ENCODE peak calls at places on chromosomes 12 and 14, in eight cellular contexts. U, Z, B, A, H, K, V and T are unnamed samples.

GRCh38 chr14:74913986-74914573 is 9.0 kb downstream of the RPS6KL1 start:
- DNase-seq in U (peak; percentile 78), Z (peak; percentile 64), B (peak; percentile 90), A (peak; percentile 73), H (peak; percentile 33), K (peak; percentile 62), V (peak; percentile 77), T (peak; percentile 60)

GRCh38 chr14:68794130-68794855 is 1.4 kb upstream of the ZFP36L1 start:
- DNase-seq in U (peak; percentile 92), Z (peak; percentile 86), B (peak; percentile 89), A (no peak), H (no peak), K (peak; percentile 85), V (peak; percentile 95), T (peak; percentile 90)

GRCh38 chr14:74239848-74240793 is 872 bp downstream of the VSX2 start:
- DNase-seq in U (no peak), Z (no peak), B (no peak), A (no peak), H (no peak), K (no peak), V (no peak), T (no peak)

GRCh38 chr14:68842298-68842697 is 49.4 kb upstream of the ZFP36L1 start:
- DNase-seq in U (no peak), Z (no peak), B (no peak), A (no peak), H (no peak), K (no peak), V (peak; percentile 28), T (no peak)

GRCh38 chr12:49627752-49628360 is 4.5 kb downstream of the PRPF40B start:
- DNase-seq in U (no peak), Z (no peak), B (no peak), A (no peak), H (no peak), K (no peak), V (peak; percentile 49), T (no peak)

GRCh38 chr12:3842517-3842916 is 30.7 kb downstream of the PARP11 start:
- DNase-seq in U (no peak), Z (no peak), B (no peak), A (no peak), H (no peak), K (no peak), V (no peak), T (no peak)

GRCh38 chr12:51848843-51849735 is 571 bp upstream of the FIGNL2 start:
- DNase-seq in U (peak; percentile 32), Z (no peak), B (no peak), A (no peak), H (peak; percentile 74), K (no peak), V (no peak), T (no peak)

GRCh38 chr12:4307593-4308333 is 13.2 kb upstream of the TIGAR start:
- DNase-seq in U (peak; percentile 75), Z (peak; percentile 77), B (peak; percentile 59), A (peak; percentile 93), H (peak; percentile 67), K (peak; percentile 80), V (peak; percentile 79), T (no peak)

GRCh38 chr14:63564318-63564717 is 21.1 kb upstream of the PPP2R5E start:
- DNase-seq in U (peak; percentile 35), Z (no peak), B (no peak), A (no peak), H (no peak), K (peak; percentile 35), V (no peak), T (no peak)

GRCh38 chr12:109764776-109765492 is 51.3 kb downstream of the FAM222A start:
- DNase-seq in U (no peak), Z (peak; percentile 13), B (no peak), A (no peak), H (no peak), K (no peak), V (no peak), T (no peak)

DNA sequence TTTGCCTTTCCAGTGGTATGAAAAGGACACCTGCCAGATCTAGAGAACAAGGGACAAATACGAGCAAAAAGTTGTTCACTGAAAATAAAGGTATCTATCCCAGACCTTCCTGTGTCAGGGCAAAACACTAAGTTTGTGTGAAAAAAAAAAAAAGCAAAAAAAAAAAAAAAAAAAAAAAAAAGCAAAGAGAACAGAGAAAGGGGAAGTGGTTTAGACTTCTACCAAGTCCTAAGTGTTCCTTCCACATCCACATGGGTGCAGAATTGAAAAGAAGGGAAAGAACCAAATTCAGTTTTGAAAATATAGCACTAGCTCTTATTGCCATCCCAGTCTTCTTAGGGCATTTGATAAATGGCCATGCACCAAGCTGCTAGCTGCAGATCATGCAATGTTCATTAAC is 41.7 kb downstream of the ZCRB1 start:
- DNase-seq in U (no peak), Z (no peak), B (peak; percentile 86), A (no peak), H (no peak), K (no peak), V (no peak), T (no peak)
- H3K4me1 ChIP-seq in U (no peaks in the 10 kb centered on the region), Z (peaks cover 16% of the 10 kb centered on the region), B (peaks cover 63% of the 10 kb centered on the region), A (no peaks in the 10 kb centered on the region), H (no peaks in the 10 kb centered on the region), K (no peaks in the 10 kb centered on the region), V (no peaks in the 10 kb centered on the region), T (no peaks in the 10 kb centered on the region)

GRCh38 chr14:89767861-89768268 is 186.7 kb downstream of the EFCAB11 start:
- DNase-seq in U (no peak), Z (peak; percentile 35), B (peak; percentile 87), A (no peak), H (peak; percentile 9), K (peak; percentile 51), V (peak; percentile 63), T (no peak)
- H3K27ac ChIP-seq in U (no peak overlapping the region), Z (no peak overlapping the region), B (no peak overlapping the region), A (no peak overlapping the region), H (no peak overlapping the region), K (no peak overlapping the region), V (no peak overlapping the region), T (no peak overlapping the region)

GRCh38 chr14:52369305-52369781 is 55.2 kb downstream of the PTGER2 start:
- DNase-seq in U (no peak), Z (no peak), B (no peak), A (no peak), H (no peak), K (no peak), V (peak; percentile 54), T (no peak)

GRCh38 chr14:52363969-52364368 is 49.9 kb downstream of the PTGER2 start:
- DNase-seq in U (no peak), Z (no peak), B (no peak), A (no peak), H (no peak), K (no peak), V (no peak), T (no peak)

GRCh38 chr14:52365071-52365470 is 51.0 kb downstream of the PTGER2 start:
- DNase-seq in U (no peak), Z (no peak), B (no peak), A (no peak), H (no peak), K (no peak), V (peak; percentile 57), T (no peak)

GRCh38 chr14:52370406-52370911 is 56.3 kb downstream of the PTGER2 start:
- DNase-seq in U (no peak), Z (no peak), B (peak; percentile 43), A (no peak), H (no peak), K (no peak), V (no peak), T (no peak)

DNA sequence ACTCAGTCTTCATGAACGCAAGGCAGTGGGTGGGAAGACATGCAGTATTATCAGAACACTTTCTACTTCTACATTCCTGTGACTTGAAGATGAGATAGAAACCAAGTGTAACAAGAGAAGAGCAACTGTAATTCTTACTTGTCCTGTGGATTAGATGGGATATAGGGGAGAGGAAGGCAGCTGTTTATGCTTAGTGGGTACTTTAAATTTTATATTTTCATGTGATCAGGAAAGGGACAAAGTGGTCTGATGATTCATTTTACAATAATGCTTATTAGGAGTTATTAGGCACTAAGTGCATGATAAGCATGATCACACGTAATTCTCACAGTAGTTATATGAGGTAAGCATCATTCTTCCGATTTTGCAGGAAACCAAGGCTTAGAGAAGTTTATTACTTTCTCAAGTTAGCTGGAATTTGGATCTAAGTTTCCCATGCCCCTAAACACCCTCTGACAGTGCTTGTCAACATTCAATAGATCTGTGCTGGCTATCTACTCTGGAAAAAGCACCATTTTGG is 52.7 kb downstream of the PTGER2 start:
- DNase-seq in U (no peak), Z (no peak), B (no peak), A (no peak), H (no peak), K (no peak), V (no peak), T (no peak)
- H3K4me1 ChIP-seq in U (no peaks in the 10 kb centered on the region), Z (peaks cover 5% of the 10 kb centered on the region), B (no peaks in the 10 kb centered on the region), A (no peaks in the 10 kb centered on the region), H (no peaks in the 10 kb centered on the region), K (no peaks in the 10 kb centered on the region), V (peaks cover 6% of the 10 kb centered on the region), T (peaks cover 9% of the 10 kb centered on the region)

DNA sequence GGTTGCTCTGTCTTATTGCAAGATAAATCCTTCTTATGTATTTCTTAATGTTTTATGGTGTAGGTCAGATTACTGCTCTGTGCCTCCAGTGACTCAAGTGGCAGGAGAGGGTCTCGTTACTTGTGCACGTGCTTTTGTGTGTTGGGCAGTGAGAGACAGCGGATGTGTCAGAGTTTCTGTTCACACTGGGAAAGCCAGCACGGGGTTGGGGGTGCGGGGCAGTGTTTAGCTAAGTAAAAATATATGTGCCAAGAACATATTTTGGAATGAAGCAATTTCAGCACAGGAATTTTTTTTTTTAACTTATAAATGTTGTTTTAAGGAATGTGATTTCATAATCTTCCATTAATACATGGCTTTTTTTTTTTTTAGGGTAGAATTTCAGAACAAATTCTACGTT is 4.5 kb upstream of the DNAH10 start:
- DNase-seq in U (no peak), Z (no peak), B (no peak), A (no peak), H (no peak), K (no peak), V (peak; percentile 89), T (no peak)
- H3K27ac ChIP-seq in U (no peak overlapping the region), Z (no peak overlapping the region), B (no peak overlapping the region), A (no peak overlapping the region), H (no peak overlapping the region), K (no peak overlapping the region), V (no peak overlapping the region), T (no peak overlapping the region)